ENCODE peak calls at places on chromosomes 16 and 17, in seven cellular contexts. F, J, U, X, E, Z and K are unnamed samples.

GRCh38 chr17:68532826-68533225 is 20.6 kb downstream of the PRKAR1A start:
- DNase-seq in F (no peak), J (no peak), U (no peak), X (no peak), E (no peak), Z (no peak), K (no peak)

GRCh38 chr16:85642762-85643281 is 29.7 kb downstream of the GSE1 start:
- DNase-seq in F (no peak), J (peak; percentile 67), U (no peak), X (no peak), E (no peak), Z (no peak), K (no peak)

GRCh38 chr17:50064253-50064991 is 8.5 kb downstream of the ITGA3 start:
- DNase-seq in F (peak; percentile 77), J (no peak), U (peak; percentile 94), X (peak; percentile 97), E (peak; percentile 94), Z (peak; percentile 85), K (peak; percentile 72)

GRCh38 chr17:79041723-79042420 is 17.9 kb downstream of the C1QTNF1 start:
- DNase-seq in F (peak; percentile 27), J (peak; percentile 67), U (no peak), X (no peak), E (no peak), Z (no peak), K (no peak)

GRCh38 chr16:86611517-86611840 is 33.1 kb downstream of the FOXL1 start:
- DNase-seq in F (no peak), J (no peak), U (no peak), X (no peak), E (no peak), Z (peak; percentile 75), K (no peak)

GRCh38 chr16:68332411-68333121 is 21.7 kb downstream of the PRMT7 start:
- DNase-seq in F (peak; percentile 67), J (no peak), U (no peak), X (no peak), E (no peak), Z (peak; percentile 8), K (no peak)

GRCh38 chr16:29891525-29892457 is 7.6 kb downstream of the SEZ6L2 start:
- DNase-seq in F (no peak), J (no peak), U (no peak), X (no peak), E (no peak), Z (no peak), K (no peak)

GRCh38 chr17:82178499-82179290 is 33.9 kb downstream of the CCDC57 start:
- DNase-seq in F (no peak), J (peak; percentile 62), U (no peak), X (no peak), E (no peak), Z (no peak), K (no peak)

GRCh38 chr16:51048544-51048943 is 102.5 kb downstream of the SALL1 start:
- DNase-seq in F (no peak), J (no peak), U (no peak), X (peak; percentile 7), E (no peak), Z (no peak), K (no peak)

GRCh38 chr16:25841776-25842175 is 150.0 kb downstream of the HS3ST4 start:
- DNase-seq in F (no peak), J (no peak), U (no peak), X (no peak), E (no peak), Z (no peak), K (no peak)

GRCh38 chr17:81984773-81985410 is 7.5 kb downstream of the ASPSCR1 start:
- DNase-seq in F (no peak), J (peak; percentile 38), U (no peak), X (no peak), E (no peak), Z (no peak), K (no peak)

GRCh38 chr16:87705780-87706277 is 60.0 kb downstream of the KLHDC4 start:
- DNase-seq in F (peak; percentile 57), J (peak; percentile 87), U (no peak), X (no peak), E (no peak), Z (no peak), K (no peak)

GRCh38 chr16:85902366-85903155 is 3.6 kb downstream of the IRF8 start:
- DNase-seq in F (no peak), J (no peak), U (no peak), X (no peak), E (no peak), Z (no peak), K (no peak)

GRCh38 chr16:85650864-85651811 is 37.6 kb downstream of the GINS2 start:
- DNase-seq in F (no peak), J (peak; percentile 90), U (no peak), X (no peak), E (no peak), Z (no peak), K (no peak)

GRCh38 chr17:65751263-65751662 is 189.8 kb upstream of the AXIN2 start:
- DNase-seq in F (no peak), J (no peak), U (no peak), X (no peak), E (no peak), Z (no peak), K (no peak)

GRCh38 chr16:23753908-23754593 is 775 bp upstream of the CHP2 start:
- DNase-seq in F (no peak), J (no peak), U (no peak), X (no peak), E (no peak), Z (no peak), K (no peak)

GRCh38 chr17:80838381-80839345 is 153.0 kb upstream of the CHMP6 start:
- DNase-seq in F (no peak), J (peak; percentile 34), U (no peak), X (no peak), E (no peak), Z (no peak), K (no peak)

GRCh38 chr16:65832269-65832668 is 534.2 kb upstream of the CDH5 start:
- DNase-seq in F (no peak), J (no peak), U (no peak), X (no peak), E (no peak), Z (no peak), K (no peak)

GRCh38 chr16:66874079-66874775 is 6.1 kb upstream of the PDP2 start:
- DNase-seq in F (no peak), J (no peak), U (no peak), X (no peak), E (no peak), Z (no peak), K (no peak)

GRCh38 chr17:82103588-82104451 is 5.8 kb upstream of the FASN start:
- DNase-seq in F (peak; percentile 75), J (peak; percentile 75), U (no peak), X (peak; percentile 61), E (no peak), Z (no peak), K (peak; percentile 76)

GRCh38 chr16:19884021-19884485 is 595 bp downstream of the GPRC5B start:
- DNase-seq in F (no peak), J (peak; percentile 72), U (no peak), X (no peak), E (no peak), Z (no peak), K (no peak)

GRCh38 chr16:19888834-19889233 is 4.2 kb upstream of the GPRC5B start:
- DNase-seq in F (no peak), J (no peak), U (no peak), X (no peak), E (no peak), Z (no peak), K (no peak)

GRCh38 chr16:19885456-19886060 is 910 bp upstream of the GPRC5B start:
- DNase-seq in F (no peak), J (peak; percentile 87), U (no peak), X (no peak), E (no peak), Z (no peak), K (no peak)

GRCh38 chr16:19884611-19885455 is at the start of gene GPRC5B:
- DNase-seq in F (no peak), J (peak; percentile 90), U (no peak), X (peak; percentile 20), E (peak; percentile 39), Z (no peak), K (no peak)

DNA sequence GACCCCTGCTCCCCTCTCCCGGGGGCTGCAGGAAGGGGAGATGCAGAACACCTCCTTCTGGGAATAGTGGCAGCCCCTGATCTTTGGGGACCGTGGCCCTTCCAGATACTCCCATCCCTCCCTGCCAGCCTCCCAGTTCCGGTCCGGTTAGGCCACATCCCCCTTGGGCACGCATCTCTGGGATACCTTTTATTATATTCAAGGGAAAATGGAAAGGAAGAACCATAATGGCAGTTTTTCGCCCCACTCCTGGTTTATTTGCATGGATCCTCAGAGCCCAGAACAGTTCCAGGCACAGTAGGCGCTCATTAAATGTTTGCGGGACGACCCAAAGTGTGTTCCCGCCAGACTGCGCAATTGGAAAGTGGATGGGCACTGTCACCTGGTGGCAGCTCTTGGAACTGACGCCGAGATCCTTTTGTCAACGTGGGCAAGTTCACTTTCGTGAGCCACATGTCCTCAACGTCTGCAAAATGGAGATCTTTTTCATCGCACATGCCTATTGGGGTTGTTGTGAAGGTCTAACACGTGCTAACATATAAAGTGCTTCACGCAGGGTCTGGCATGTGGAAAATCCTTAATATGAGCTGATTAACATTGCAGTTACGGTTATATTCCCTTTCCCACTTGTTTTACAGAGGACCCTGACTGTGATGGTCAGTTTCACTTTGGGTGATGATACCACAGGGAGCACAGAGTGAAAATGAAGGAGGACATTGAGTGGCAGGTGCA is 1.6 kb upstream of the GPRC5B start:
- DNase-seq in F (peak; percentile 68), J (no peak), U (peak; percentile 12), X (peak; percentile 73), E (peak; percentile 43), Z (peak; percentile 54), K (no peak)
- H3K4me3 ChIP-seq in F (no peak overlapping the region), J (peak overlapping the region; percentile 71), U (peak overlapping the region; percentile 29), X (no peak overlapping the region), E (no peak overlapping the region), Z (no peak overlapping the region), K (peak overlapping the region; percentile 91)

DNA sequence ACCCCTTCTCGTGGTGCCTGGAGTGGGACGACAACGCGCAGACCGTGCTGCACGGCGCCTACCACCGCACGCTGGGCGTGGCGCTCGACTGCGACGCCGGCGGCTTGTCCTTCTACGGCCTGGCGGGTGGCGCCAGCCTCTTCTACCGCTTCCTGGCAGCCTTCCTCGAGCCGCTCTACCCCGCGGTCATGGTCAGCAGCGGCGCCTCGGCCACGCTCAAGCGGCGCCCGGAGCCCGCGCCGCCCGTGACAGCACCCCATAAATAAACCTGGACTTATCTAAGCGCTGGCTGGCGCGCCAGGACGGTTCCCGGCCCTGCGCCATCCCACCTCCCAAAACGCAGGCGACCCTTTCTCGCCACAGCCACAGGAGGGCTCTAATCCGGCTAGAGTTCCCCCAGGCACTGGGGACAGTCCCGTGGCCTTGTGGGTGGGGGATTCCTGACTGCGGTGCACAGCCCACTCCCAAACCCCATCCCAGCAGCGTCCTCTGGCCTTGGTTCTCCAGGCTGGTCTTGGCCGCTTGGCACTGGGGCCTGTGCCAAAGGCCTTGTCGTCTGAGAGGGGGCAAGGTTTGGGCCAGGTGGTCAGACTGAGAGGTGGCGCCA is 10.2 kb upstream of the SLC16A5 start:
- DNase-seq in F (peak; percentile 78), J (peak; percentile 93), U (no peak), X (peak; percentile 28), E (no peak), Z (no peak), K (peak; percentile 87)
- TF ChIP-seq CTCF in F (peak; percentile 17), J (peak; percentile 35), U (peak; percentile 8), X (peak; percentile 2), E (no peak), Z (peak; percentile 3), K (no peak)

GRCh38 chr16:88805887-88806393 is 2.4 kb downstream of the CDT1 start:
- DNase-seq in F (no peak), J (peak; percentile 85), U (no peak), X (no peak), E (no peak), Z (no peak), K (no peak)
- H3K4me3 ChIP-seq in F (no peak overlapping the region), J (no peak overlapping the region), U (no peak overlapping the region), X (no peak overlapping the region), E (no peak overlapping the region), Z (no peak overlapping the region), K (no peak overlapping the region)

GRCh38 chr16:27703545-27703944 is 153.6 kb downstream of the KATNIP start:
- DNase-seq in F (no peak), J (no peak), U (no peak), X (no peak), E (no peak), Z (no peak), K (no peak)
- TF ChIP-seq CTCF in F (no peak), J (no peak), U (no peak), X (no peak), E (no peak), Z (no peak), K (no peak)